ENCODE peak calls at places on chromosomes 1 and 21, in six cellular contexts. Q is HL-60, E is cardiac fibroblast, O is fibroblast of lung, W is Calu3, R is NCI-H2171 treated with DMSO at 0.1 percent for 48 hours. F is an unnamed sample.

GRCh38 chr21:41750532-41751151 is 16.2 kb downstream of the RIPK4 start:
- DNase-seq in Q (no peak), E (no peak), O (no peak), W (no peak), R (no peak), F (no peak)

GRCh38 chr1:111516008-111516535 is 12.6 kb upstream of the ADORA3 start:
- DNase-seq in Q (peak), E (peak), O (peak), W (no peak), R (no peak), F (no peak)

GRCh38 chr1:234628099-234628498 is 18.1 kb upstream of the IRF2BP2 start:
- DNase-seq in Q (no peak), E (peak), O (peak), W (peak), R (no peak), F (peak)

GRCh38 chr1:44049839-44050238 is 18.6 kb upstream of the SLC6A9 start:
- DNase-seq in Q (no peak), E (peak), O (peak), W (no peak), R (no peak), F (no peak)

GRCh38 chr1:76240321-76240720 is 165.8 kb downstream of the ST6GALNAC3 start:
- DNase-seq in Q (no peak), E (no peak), O (no peak), W (no peak), R (no peak), F (no peak)

GRCh38 chr1:1116701-1117468 is 996 bp upstream of the C1orf159 start:
- DNase-seq in Q (no peak), E (no peak), O (no peak), W (no peak), R (no peak), F (peak)

GRCh38 chr1:219505886-219506285 is 107.0 kb downstream of the ZC3H11B start:
- DNase-seq in Q (no peak), E (no peak), O (no peak), W (no peak), R (no peak), F (peak)

GRCh38 chr1:18948048-18948912 is 8.2 kb downstream of the IFFO2 start:
- DNase-seq in Q (no peak), E (peak), O (no peak), W (no peak), R (peak), F (peak)